ENCODE peak calls at places on chromosomes 7 and 10, in six cellular contexts. One of them, this sample, is unnamed.

GRCh38 chr10:57846307-57847065 is 421.2 kb downstream of the IPMK start:
- DNase-seq in psoas muscle: no peak
- DNase-seq in AG04450: no peak
- DNase-seq in kidney epithelial cell: no peak
- DNase-seq in colonic mucosa: no peak
- DNase-seq in GM12865: no peak
- DNase-seq in this sample: no peak

GRCh38 chr10:130990536-130990935 is 321.0 kb downstream of the TCERG1L start:
- DNase-seq in psoas muscle: no peak
- DNase-seq in AG04450: no peak
- DNase-seq in kidney epithelial cell: no peak
- DNase-seq in colonic mucosa: no peak
- DNase-seq in GM12865: no peak
- DNase-seq in this sample: no peak

GRCh38 chr7:6436385-6436685 is 11.4 kb downstream of the DAGLB start:
- DNase-seq in psoas muscle: no peak
- DNase-seq in AG04450: no peak
- DNase-seq in kidney epithelial cell: no peak
- DNase-seq in colonic mucosa: no peak
- DNase-seq in GM12865: no peak
- DNase-seq in this sample: no peak

GRCh38 chr10:24814568-24815313 is 91.1 kb upstream of the ARHGAP21 start:
- DNase-seq in psoas muscle: no peak
- DNase-seq in AG04450: no peak
- DNase-seq in kidney epithelial cell: peak; percentile 65
- DNase-seq in colonic mucosa: no peak
- DNase-seq in GM12865: no peak
- DNase-seq in this sample: no peak

GRCh38 chr10:70292016-70292415 is 8.2 kb upstream of the NPFFR1 start:
- DNase-seq in psoas muscle: no peak
- DNase-seq in AG04450: no peak
- DNase-seq in kidney epithelial cell: peak; percentile 47
- DNase-seq in colonic mucosa: no peak
- DNase-seq in GM12865: no peak
- DNase-seq in this sample: peak; percentile 10

GRCh38 chr7:34835901-34836300 is 177.9 kb downstream of the NPSR1 start:
- DNase-seq in psoas muscle: no peak
- DNase-seq in AG04450: no peak
- DNase-seq in kidney epithelial cell: no peak
- DNase-seq in colonic mucosa: no peak
- DNase-seq in GM12865: no peak
- DNase-seq in this sample: no peak

GRCh38 chr7:110766874-110767273 is 324.1 kb upstream of the LRRN3 start:
- DNase-seq in psoas muscle: no peak
- DNase-seq in AG04450: no peak
- DNase-seq in kidney epithelial cell: no peak
- DNase-seq in colonic mucosa: no peak
- DNase-seq in GM12865: no peak
- DNase-seq in this sample: no peak

GRCh38 chr7:148699772-148700629 is 1.3 kb downstream of the CUL1 start:
- DNase-seq in psoas muscle: no peak
- DNase-seq in AG04450: no peak
- DNase-seq in kidney epithelial cell: no peak
- DNase-seq in colonic mucosa: peak; percentile 34
- DNase-seq in GM12865: peak; percentile 24
- DNase-seq in this sample: no peak

GRCh38 chr10:113221756-113222168 is 271.7 kb downstream of the TCF7L2 start:
- DNase-seq in psoas muscle: no peak
- DNase-seq in AG04450: no peak
- DNase-seq in kidney epithelial cell: no peak
- DNase-seq in colonic mucosa: no peak
- DNase-seq in GM12865: no peak
- DNase-seq in this sample: no peak

GRCh38 chr7:31850601-31851000 is 163.6 kb downstream of the PPP1R17 start:
- DNase-seq in psoas muscle: no peak
- DNase-seq in AG04450: no peak
- DNase-seq in kidney epithelial cell: no peak
- DNase-seq in colonic mucosa: no peak
- DNase-seq in GM12865: no peak
- DNase-seq in this sample: no peak

GRCh38 chr7:70833726-70834125 is 298.2 kb upstream of the GALNT17 start:
- DNase-seq in psoas muscle: no peak
- DNase-seq in AG04450: no peak
- DNase-seq in kidney epithelial cell: peak; percentile 39
- DNase-seq in colonic mucosa: no peak
- DNase-seq in GM12865: no peak
- DNase-seq in this sample: no peak

GRCh38 chr10:34488476-34489130 is 326.5 kb downstream of the PARD3 start:
- DNase-seq in psoas muscle: no peak
- DNase-seq in AG04450: no peak
- DNase-seq in kidney epithelial cell: no peak
- DNase-seq in colonic mucosa: no peak
- DNase-seq in GM12865: no peak
- DNase-seq in this sample: no peak

GRCh38 chr10:120584786-120585185 is 127.8 kb downstream of the PLPP4 start:
- DNase-seq in psoas muscle: no peak
- DNase-seq in AG04450: no peak
- DNase-seq in kidney epithelial cell: no peak
- DNase-seq in colonic mucosa: no peak
- DNase-seq in GM12865: no peak
- DNase-seq in this sample: no peak

GRCh38 chr7:83347836-83348482 is 185.3 kb upstream of the PCLO start:
- DNase-seq in psoas muscle: no peak
- DNase-seq in AG04450: peak; percentile 4
- DNase-seq in kidney epithelial cell: peak; percentile 23
- DNase-seq in colonic mucosa: no peak
- DNase-seq in GM12865: no peak
- DNase-seq in this sample: no peak

GRCh38 chr10:27822286-27822685 is 76.7 kb upstream of the MKX start:
- DNase-seq in psoas muscle: no peak
- DNase-seq in AG04450: peak; percentile 3
- DNase-seq in kidney epithelial cell: no peak
- DNase-seq in colonic mucosa: no peak
- DNase-seq in GM12865: no peak
- DNase-seq in this sample: no peak

GRCh38 chr10:104614245-104614831 is 26.8 kb upstream of the SORCS3 start:
- DNase-seq in psoas muscle: no peak
- DNase-seq in AG04450: no peak
- DNase-seq in kidney epithelial cell: no peak
- DNase-seq in colonic mucosa: peak; percentile 24
- DNase-seq in GM12865: peak; percentile 43
- DNase-seq in this sample: no peak

GRCh38 chr10:50641636-50642035 is 17.9 kb upstream of the SGMS1 start:
- DNase-seq in psoas muscle: no peak
- DNase-seq in AG04450: no peak
- DNase-seq in kidney epithelial cell: no peak
- DNase-seq in colonic mucosa: no peak
- DNase-seq in GM12865: no peak
- DNase-seq in this sample: no peak

GRCh38 chr10:71284544-71285179 is 34.4 kb upstream of the SLC29A3 start:
- DNase-seq in psoas muscle: no peak
- DNase-seq in AG04450: no peak
- DNase-seq in kidney epithelial cell: no peak
- DNase-seq in colonic mucosa: no peak
- DNase-seq in GM12865: no peak
- DNase-seq in this sample: no peak

GRCh38 chr10:117736655-117737054 is 194.1 kb downstream of the EMX2 start:
- DNase-seq in psoas muscle: no peak
- DNase-seq in AG04450: no peak
- DNase-seq in kidney epithelial cell: peak; percentile 25
- DNase-seq in colonic mucosa: no peak
- DNase-seq in GM12865: no peak
- DNase-seq in this sample: no peak

DNA sequence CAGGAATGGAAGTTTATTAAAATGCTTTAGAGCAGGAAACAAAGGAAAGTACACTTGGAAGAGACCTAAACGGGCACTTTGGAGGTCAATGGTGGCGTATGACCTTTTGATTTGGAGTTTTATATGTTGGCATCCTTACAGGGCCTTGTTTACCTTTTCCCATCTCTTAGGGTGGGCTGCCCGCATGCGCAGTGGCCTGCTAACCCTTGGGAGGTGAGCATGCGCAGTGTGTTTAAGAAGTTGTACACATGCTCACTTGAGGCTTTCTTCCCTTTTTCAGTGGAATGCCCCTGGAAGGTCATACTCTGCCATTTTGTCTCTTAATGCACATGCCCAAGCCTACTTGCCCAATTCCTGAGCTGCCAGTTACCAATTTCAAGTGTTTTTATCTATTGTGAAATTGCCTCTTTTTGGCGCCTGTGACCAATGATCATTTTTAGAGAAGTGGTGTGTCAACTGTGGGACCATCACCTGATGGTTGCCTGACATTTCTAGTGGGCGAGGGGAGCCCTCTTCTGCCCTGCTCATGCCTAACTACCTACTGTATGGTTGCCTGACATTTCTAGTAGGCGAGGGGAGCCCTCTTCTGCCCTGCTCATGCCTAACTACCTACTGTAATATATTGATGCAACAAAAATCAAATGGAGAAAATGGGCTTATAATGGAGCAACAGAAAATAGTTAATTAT is 138.0 kb downstream of the PPP1R9A start:
- DNase-seq in psoas muscle: no peak
- DNase-seq in AG04450: no peak
- DNase-seq in kidney epithelial cell: no peak
- DNase-seq in colonic mucosa: peak; percentile 24
- DNase-seq in GM12865: peak; percentile 27
- DNase-seq in this sample: no peak
- TF ChIP-seq CTCF in psoas muscle: peak; percentile 10
- TF ChIP-seq CTCF in AG04450: peak; percentile 9
- TF ChIP-seq CTCF in kidney epithelial cell: peak; percentile 32
- TF ChIP-seq CTCF in colonic mucosa: no peak
- TF ChIP-seq CTCF in GM12865: no peak
- TF ChIP-seq CTCF in this sample: no peak

GRCh38 chr10:29238531-29239080 is 50.3 kb upstream of the LYZL1 start:
- DNase-seq in psoas muscle: no peak
- DNase-seq in AG04450: no peak
- DNase-seq in kidney epithelial cell: no peak
- DNase-seq in colonic mucosa: no peak
- DNase-seq in GM12865: no peak
- DNase-seq in this sample: no peak

GRCh38 chr10:29237786-29238185 is 51.1 kb upstream of the LYZL1 start:
- DNase-seq in psoas muscle: no peak
- DNase-seq in AG04450: no peak
- DNase-seq in kidney epithelial cell: no peak
- DNase-seq in colonic mucosa: no peak
- DNase-seq in GM12865: no peak
- DNase-seq in this sample: no peak

GRCh38 chr10:29240991-29241660 is 47.7 kb upstream of the LYZL1 start:
- DNase-seq in psoas muscle: no peak
- DNase-seq in AG04450: no peak
- DNase-seq in kidney epithelial cell: no peak
- DNase-seq in colonic mucosa: no peak
- DNase-seq in GM12865: no peak
- DNase-seq in this sample: no peak

GRCh38 chr10:29241925-29242324 is 46.9 kb upstream of the LYZL1 start:
- DNase-seq in psoas muscle: no peak
- DNase-seq in AG04450: no peak
- DNase-seq in kidney epithelial cell: no peak
- DNase-seq in colonic mucosa: no peak
- DNase-seq in GM12865: no peak
- DNase-seq in this sample: no peak

DNA sequence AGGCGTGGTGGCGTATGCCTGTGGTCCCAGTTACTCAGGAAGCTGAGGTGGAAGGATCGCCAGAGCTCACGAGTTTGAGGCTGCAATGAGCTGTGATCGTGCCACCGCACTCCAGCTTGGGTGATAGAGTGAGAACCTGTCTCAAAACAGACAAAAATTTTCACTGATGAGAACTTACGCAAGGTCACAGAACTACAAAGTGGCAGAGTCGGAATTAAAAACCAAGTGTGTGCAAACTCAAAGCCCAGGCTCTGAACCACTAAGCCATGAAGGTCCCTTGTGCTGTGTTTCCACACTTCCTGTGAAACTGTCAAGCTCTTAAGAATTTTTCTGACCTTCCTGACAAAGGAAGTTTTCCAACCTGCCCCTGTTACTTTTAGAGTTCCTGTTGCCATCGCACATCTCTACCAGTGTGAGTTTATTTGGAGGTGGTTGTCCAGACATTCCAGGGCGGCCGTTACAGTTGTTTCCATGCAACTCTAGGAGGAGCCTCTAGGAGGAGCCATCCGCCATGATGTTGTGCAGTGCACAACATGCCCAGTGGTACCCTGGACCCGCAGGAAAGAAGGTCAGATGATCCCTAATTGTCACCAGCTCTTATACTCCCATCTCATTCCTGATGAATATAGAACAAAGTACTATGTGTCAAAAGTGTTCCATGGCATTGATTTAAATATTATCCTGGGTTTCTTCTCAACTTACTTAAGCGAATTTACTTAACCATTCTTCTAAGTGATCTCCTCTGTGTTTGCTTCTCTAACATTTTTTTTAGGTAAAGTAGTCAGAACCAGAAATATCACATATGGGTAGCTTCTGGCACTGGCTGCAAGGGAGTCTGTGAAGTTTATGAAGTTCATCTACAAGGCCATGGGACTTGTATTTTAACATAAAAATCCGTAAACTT is 49.0 kb upstream of the LYZL1 start:
- DNase-seq in psoas muscle: no peak
- DNase-seq in AG04450: no peak
- DNase-seq in kidney epithelial cell: no peak
- DNase-seq in colonic mucosa: no peak
- DNase-seq in GM12865: peak; percentile 48
- DNase-seq in this sample: no peak
- TF ChIP-seq CTCF in psoas muscle: peak; percentile 33
- TF ChIP-seq CTCF in AG04450: peak; percentile 51
- TF ChIP-seq CTCF in kidney epithelial cell: peak; percentile 59
- TF ChIP-seq CTCF in colonic mucosa: no peak
- TF ChIP-seq CTCF in GM12865: peak; percentile 72
- TF ChIP-seq CTCF in this sample: no peak

GRCh38 chr10:77493851-77494788 is 143.5 kb downstream of the KCNMA1 start:
- DNase-seq in psoas muscle: no peak
- DNase-seq in AG04450: no peak
- DNase-seq in kidney epithelial cell: no peak
- DNase-seq in colonic mucosa: no peak
- DNase-seq in GM12865: peak; percentile 71
- DNase-seq in this sample: no peak
- TF ChIP-seq CTCF in psoas muscle: peak; percentile 31
- TF ChIP-seq CTCF in AG04450: peak; percentile 55
- TF ChIP-seq CTCF in kidney epithelial cell: peak; percentile 32
- TF ChIP-seq CTCF in colonic mucosa: no peak
- TF ChIP-seq CTCF in GM12865: no peak
- TF ChIP-seq CTCF in this sample: no peak

GRCh38 chr7:85828654-85829053 is 641.8 kb upstream of the SEMA3D start:
- DNase-seq in psoas muscle: no peak
- DNase-seq in AG04450: no peak
- DNase-seq in kidney epithelial cell: no peak
- DNase-seq in colonic mucosa: no peak
- DNase-seq in GM12865: no peak
- DNase-seq in this sample: no peak

GRCh38 chr7:85829176-85829575 is 642.3 kb upstream of the SEMA3D start:
- DNase-seq in psoas muscle: no peak
- DNase-seq in AG04450: no peak
- DNase-seq in kidney epithelial cell: no peak
- DNase-seq in colonic mucosa: no peak
- DNase-seq in GM12865: no peak
- DNase-seq in this sample: no peak

GRCh38 chr7:85830982-85831381 is 644.1 kb upstream of the SEMA3D start:
- DNase-seq in psoas muscle: no peak
- DNase-seq in AG04450: no peak
- DNase-seq in kidney epithelial cell: no peak
- DNase-seq in colonic mucosa: no peak
- DNase-seq in GM12865: no peak
- DNase-seq in this sample: no peak

GRCh38 chr7:85833071-85833470 is 646.2 kb upstream of the SEMA3D start:
- DNase-seq in psoas muscle: no peak
- DNase-seq in AG04450: no peak
- DNase-seq in kidney epithelial cell: no peak
- DNase-seq in colonic mucosa: no peak
- DNase-seq in GM12865: no peak
- DNase-seq in this sample: no peak

GRCh38 chr7:85829817-85830432 is 643.1 kb upstream of the SEMA3D start:
- DNase-seq in psoas muscle: no peak
- DNase-seq in AG04450: no peak
- DNase-seq in kidney epithelial cell: no peak
- DNase-seq in colonic mucosa: no peak
- DNase-seq in GM12865: no peak
- DNase-seq in this sample: no peak
- TF ChIP-seq CTCF in psoas muscle: peak; percentile 12
- TF ChIP-seq CTCF in AG04450: peak; percentile 44
- TF ChIP-seq CTCF in kidney epithelial cell: peak; percentile 33
- TF ChIP-seq CTCF in colonic mucosa: no peak
- TF ChIP-seq CTCF in GM12865: no peak
- TF ChIP-seq CTCF in this sample: no peak

This sample was measured in omental fat pad.